ENCODE peak calls at places on chromosomes 3 and 15, in eight cellular contexts. E is endothelial cell, B is transverse colon, C is AG10803, Z is H9, K is cardiac muscle cell, P is bronchial epithelial cell, S is GM12878. A is an unnamed sample.
A peak's percentile ranks its signal among the peaks of the same experiment; 100 is the strongest.

GRCh38 chr3:76501315-76501714 is 538.6 kb upstream of the ROBO2 start:
- DNase-seq in P (no peak), S (no peak), C (no peak), K (no peak), Z (no peak), E (no peak), B (no peak), A (no peak)

GRCh38 chr15:88091444-88092016 is 165.0 kb downstream of the NTRK3 start:
- DNase-seq in S (no peak), B (no peak), Z (no peak), P (no peak), K (no peak), C (no peak), E (no peak), A (no peak)

GRCh38 chr3:14329842-14330241 is 72.6 kb upstream of the SLC6A6 start:
- DNase-seq in Z (no peak), K (no peak), P (no peak), S (no peak), C (no peak), E (no peak), B (no peak), A (no peak)

GRCh38 chr15:50675524-50676144 is 11.0 kb downstream of the TRPM7 start:
- DNase-seq in P (peak; percentile 45), Z (no peak), S (peak; percentile 5), K (peak; percentile 64), B (no peak), C (peak; percentile 50), E (no peak), A (no peak)

GRCh38 chr3:47855461-47856383 is 52.8 kb downstream of the DHX30 start:
- DNase-seq in Z (no peak), S (no peak), C (no peak), P (no peak), E (no peak), B (no peak), K (no peak), A (no peak)

GRCh38 chr3:127817331-127817821 is 4.9 kb downstream of the MGLL start:
- DNase-seq in Z (no peak), C (peak; percentile 83), P (peak; percentile 97), B (peak; percentile 67), S (no peak), E (no peak), K (peak; percentile 28), A (no peak)

GRCh38 chr3:44995142-44995770 is 19.2 kb downstream of the EXOSC7 start:
- DNase-seq in C (peak; percentile 80), E (no peak), P (peak; percentile 49), S (no peak), B (no peak), Z (no peak), K (peak; percentile 77), A (no peak)

GRCh38 chr15:70236306-70237103 is 138.8 kb upstream of the TLE3 start:
- DNase-seq in C (peak; percentile 91), K (peak; percentile 55), Z (no peak), E (no peak), S (no peak), P (peak; percentile 85), B (no peak), A (no peak)

GRCh38 chr3:65568497-65568896 is 470.2 kb downstream of the MAGI1 start:
- DNase-seq in S (no peak), K (no peak), P (no peak), Z (no peak), C (no peak), B (no peak), E (no peak), A (no peak)

GRCh38 chr15:69976366-69976994 is 121.2 kb downstream of the TLE3 start:
- DNase-seq in P (peak; percentile 28), C (peak; percentile 36), K (peak; percentile 72), B (peak; percentile 29), S (no peak), E (peak; percentile 69), Z (peak; percentile 53), A (no peak)

GRCh38 chr3:86382556-86382955 is 608.4 kb downstream of the VGLL3 start:
- DNase-seq in P (no peak), E (no peak), C (no peak), B (no peak), K (no peak), Z (no peak), S (no peak), A (no peak)

GRCh38 chr3:151328298-151329036 is 882 bp downstream of the P2RY13 start:
- DNase-seq in E (no peak), S (no peak), Z (no peak), K (peak; percentile 56), B (no peak), C (peak; percentile 59), P (peak; percentile 67), A (no peak)

GRCh38 chr3:160804762-160805161 is 48.7 kb downstream of the PPM1L start:
- DNase-seq in E (no peak), Z (no peak), S (no peak), K (peak; percentile 7), P (no peak), B (peak; percentile 47), C (no peak), A (no peak)

GRCh38 chr3:189962466-189962865 is 158.2 kb downstream of the P3H2 start:
- DNase-seq in Z (no peak), E (no peak), K (no peak), B (no peak), S (no peak), P (no peak), C (no peak), A (no peak)

GRCh38 chr3:73490453-73491311 is 134.1 kb downstream of the PDZRN3 start:
- DNase-seq in K (peak; percentile 58), Z (peak; percentile 69), P (no peak), C (no peak), E (no peak), B (no peak), S (no peak), A (no peak)

GRCh38 chr15:80991446-80991845 is 1.8 kb upstream of the MESD start:
- DNase-seq in B (peak; percentile 43), P (peak; percentile 41), S (no peak), C (peak; percentile 75), K (peak; percentile 72), Z (no peak), E (no peak), A (peak; percentile 80)

GRCh38 chr3:119599558-119600174 is 2.0 kb downstream of the PLA1A start:
- DNase-seq in S (no peak), K (no peak), B (no peak), C (no peak), Z (no peak), E (peak; percentile 8), P (no peak), A (no peak)

GRCh38 chr3:195175476-195176337 is 95.3 kb downstream of the XXYLT1 start:
- DNase-seq in S (no peak), K (no peak), E (no peak), B (no peak), P (no peak), C (no peak), Z (no peak), A (no peak)

GRCh38 chr3:195172896-195173295 is 98.1 kb downstream of the XXYLT1 start:
- DNase-seq in E (no peak), P (no peak), Z (no peak), S (no peak), C (no peak), K (no peak), B (no peak), A (no peak)

GRCh38 chr3:195173696-195174095 is 97.3 kb downstream of the XXYLT1 start:
- DNase-seq in P (no peak), E (no peak), Z (no peak), B (no peak), K (no peak), S (no peak), C (no peak), A (no peak)

GRCh38 chr3:195176776-195177175 is 94.2 kb downstream of the XXYLT1 start:
- DNase-seq in B (no peak), Z (no peak), S (no peak), K (no peak), E (no peak), P (no peak), C (no peak), A (no peak)

GRCh38 chr3:195175076-195175475 is 95.9 kb downstream of the XXYLT1 start:
- DNase-seq in B (no peak), S (no peak), K (no peak), P (no peak), Z (no peak), C (no peak), E (no peak), A (no peak)
- TF ChIP-seq CTCF in B (no peak), S (no peak), K (no peak), P (no peak), Z (no peak), C (no peak), E (no peak), A (no peak)

DNA sequence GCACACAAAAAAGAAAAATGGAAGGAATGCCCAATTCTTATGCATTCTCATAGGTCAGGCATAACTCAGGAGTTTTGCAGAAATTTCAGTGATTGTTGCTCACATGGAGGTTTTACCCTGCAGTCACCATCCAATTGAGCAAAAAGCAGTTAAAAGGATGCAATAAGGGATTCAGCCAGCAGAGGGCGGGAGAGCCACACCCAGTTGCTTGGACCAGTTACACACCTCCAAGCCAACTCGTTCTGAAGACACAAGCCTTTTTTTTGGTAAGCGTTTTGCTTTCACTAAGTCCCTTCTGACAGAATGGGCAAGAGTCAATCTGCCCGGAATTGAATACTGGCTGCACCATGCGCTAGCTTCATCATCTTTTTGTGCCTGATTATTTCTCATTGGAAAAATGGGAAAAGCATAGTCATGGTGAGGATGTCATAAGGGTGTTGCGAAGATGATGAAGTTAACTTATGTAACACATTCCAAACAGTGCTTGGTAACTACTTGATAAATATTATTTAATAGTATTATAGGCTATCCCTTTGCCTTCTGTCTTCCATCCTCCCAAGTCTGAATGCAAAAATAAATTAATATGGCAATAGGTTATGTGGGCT is 154.4 kb upstream of the SGO1 start:
- DNase-seq in K (peak; percentile 86), P (peak; percentile 52), S (peak; percentile 25), E (peak; percentile 82), B (peak; percentile 51), C (peak; percentile 78), Z (peak; percentile 82), A (no peak)
- TF ChIP-seq CTCF in K (peak; percentile 91), P (peak; percentile 96), S (peak; percentile 86), E (peak; percentile 91), B (peak; percentile 84), C (peak; percentile 98), Z (peak; percentile 92), A (peak; percentile 79)

GRCh38 chr3:39267631-39268553 is 11.9 kb downstream of the CX3CR1 start:
- DNase-seq in P (no peak), K (no peak), S (no peak), Z (peak; percentile 14), E (no peak), C (no peak), B (no peak), A (no peak)
- TF ChIP-seq CTCF in P (no peak), K (no peak), S (no peak), Z (no peak), E (no peak), C (no peak), B (no peak), A (no peak)

GRCh38 chr3:80308637-80309036 is 540.8 kb upstream of the ROBO1 start:
- DNase-seq in S (no peak), B (no peak), Z (no peak), K (no peak), P (no peak), C (no peak), E (no peak), A (no peak)

DNA sequence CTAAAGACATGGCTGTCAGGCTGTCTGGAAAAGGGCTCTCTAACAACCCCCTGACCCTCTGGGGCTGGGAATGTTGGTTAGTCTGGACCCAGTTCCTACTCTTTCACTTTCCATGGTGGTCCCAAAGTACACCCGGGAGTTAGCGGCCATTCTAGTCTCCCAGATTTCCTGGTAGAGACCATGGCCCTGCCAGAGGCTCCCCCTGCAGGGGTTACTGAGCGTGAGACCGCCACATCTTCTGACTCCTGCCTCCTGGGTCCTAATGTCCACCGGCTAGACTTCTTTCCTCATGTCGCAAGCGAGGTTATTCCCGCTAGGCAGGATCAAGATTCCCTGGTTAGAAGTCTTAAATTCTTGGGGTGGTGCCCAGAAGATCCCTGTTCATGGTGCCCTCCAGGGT is 540.0 kb upstream of the ROBO1 start:
- DNase-seq in S (no peak), P (no peak), C (no peak), B (no peak), E (no peak), K (no peak), Z (peak; percentile 57), A (no peak)
- TF ChIP-seq CTCF in S (no peak), P (no peak), C (no peak), B (no peak), E (no peak), K (no peak), Z (peak; percentile 39), A (no peak)